ENCODE peak calls at places on chromosome 15, in six cellular contexts. One of them, this sample, is unnamed.

GRCh38 chr15:65954289-65954741 is 85.0 kb downstream of the RAB11A start:
- DNase-seq in ecto neural progenitor cell: no peak
- DNase-seq in stimulated activated CD4-positive, alpha-beta T cell treated with anti-CD3 and anti-CD28 coated beads, Interleukin-2, amount 100 ng/mL, for 48 hours: no peak
- DNase-seq in bronchial epithelial cell: peak; percentile 50
- DNase-seq in CD4-positive, alpha-beta memory T cell: no peak
- DNase-seq in stimulated activated CD8-positive, alpha-beta memory T cell treated with anti-CD3 and anti-CD28 coated beads, Interleukin-12 subunit alpha, Interleukin-12 subunit beta, amount 100 ng/mL, for 4 hours: no peak
- DNase-seq in this sample: peak; percentile 60

GRCh38 chr15:63110428-63111026 is 11.1 kb upstream of the LACTB start:
- DNase-seq in ecto neural progenitor cell: no peak
- DNase-seq in bronchial epithelial cell: no peak
- DNase-seq in stimulated activated CD8-positive, alpha-beta memory T cell treated with anti-CD3 and anti-CD28 coated beads, Interleukin-12 subunit alpha, Interleukin-12 subunit beta, amount 100 ng/mL, for 4 hours: no peak
- DNase-seq in CD4-positive, alpha-beta memory T cell: no peak
- DNase-seq in stimulated activated CD4-positive, alpha-beta T cell treated with anti-CD3 and anti-CD28 coated beads, Interleukin-2, amount 100 ng/mL, for 48 hours: no peak
- DNase-seq in this sample: no peak

GRCh38 chr15:57376695-57377477 is 581 bp downstream of the CGNL1 start:
- DNase-seq in ecto neural progenitor cell: peak; percentile 71
- DNase-seq in stimulated activated CD4-positive, alpha-beta T cell treated with anti-CD3 and anti-CD28 coated beads, Interleukin-2, amount 100 ng/mL, for 48 hours: no peak
- DNase-seq in bronchial epithelial cell: peak; percentile 18
- DNase-seq in stimulated activated CD8-positive, alpha-beta memory T cell treated with anti-CD3 and anti-CD28 coated beads, Interleukin-12 subunit alpha, Interleukin-12 subunit beta, amount 100 ng/mL, for 4 hours: no peak
- DNase-seq in CD4-positive, alpha-beta memory T cell: no peak
- DNase-seq in this sample: no peak

GRCh38 chr15:87263844-87264243 is 992.7 kb downstream of the NTRK3 start:
- DNase-seq in bronchial epithelial cell: no peak
- DNase-seq in stimulated activated CD4-positive, alpha-beta T cell treated with anti-CD3 and anti-CD28 coated beads, Interleukin-2, amount 100 ng/mL, for 48 hours: no peak
- DNase-seq in CD4-positive, alpha-beta memory T cell: no peak
- DNase-seq in stimulated activated CD8-positive, alpha-beta memory T cell treated with anti-CD3 and anti-CD28 coated beads, Interleukin-12 subunit alpha, Interleukin-12 subunit beta, amount 100 ng/mL, for 4 hours: no peak
- DNase-seq in ecto neural progenitor cell: no peak
- DNase-seq in this sample: no peak

GRCh38 chr15:57496946-57497944 is 94.5 kb upstream of the MYZAP start:
- DNase-seq in bronchial epithelial cell: no peak
- DNase-seq in stimulated activated CD8-positive, alpha-beta memory T cell treated with anti-CD3 and anti-CD28 coated beads, Interleukin-12 subunit alpha, Interleukin-12 subunit beta, amount 100 ng/mL, for 4 hours: no peak
- DNase-seq in stimulated activated CD4-positive, alpha-beta T cell treated with anti-CD3 and anti-CD28 coated beads, Interleukin-2, amount 100 ng/mL, for 48 hours: no peak
- DNase-seq in ecto neural progenitor cell: no peak
- DNase-seq in CD4-positive, alpha-beta memory T cell: no peak
- DNase-seq in this sample: peak; percentile 2

GRCh38 chr15:48604567-48604966 is 40.9 kb downstream of the FBN1 start:
- DNase-seq in stimulated activated CD4-positive, alpha-beta T cell treated with anti-CD3 and anti-CD28 coated beads, Interleukin-2, amount 100 ng/mL, for 48 hours: no peak
- DNase-seq in stimulated activated CD8-positive, alpha-beta memory T cell treated with anti-CD3 and anti-CD28 coated beads, Interleukin-12 subunit alpha, Interleukin-12 subunit beta, amount 100 ng/mL, for 4 hours: no peak
- DNase-seq in ecto neural progenitor cell: no peak
- DNase-seq in CD4-positive, alpha-beta memory T cell: no peak
- DNase-seq in bronchial epithelial cell: no peak
- DNase-seq in this sample: no peak

GRCh38 chr15:42137461-42138261 is 18.8 kb downstream of the PLA2G4F start:
- DNase-seq in stimulated activated CD8-positive, alpha-beta memory T cell treated with anti-CD3 and anti-CD28 coated beads, Interleukin-12 subunit alpha, Interleukin-12 subunit beta, amount 100 ng/mL, for 4 hours: no peak
- DNase-seq in stimulated activated CD4-positive, alpha-beta T cell treated with anti-CD3 and anti-CD28 coated beads, Interleukin-2, amount 100 ng/mL, for 48 hours: peak; percentile 7
- DNase-seq in bronchial epithelial cell: peak; percentile 54
- DNase-seq in CD4-positive, alpha-beta memory T cell: peak; percentile 10
- DNase-seq in ecto neural progenitor cell: peak; percentile 46
- DNase-seq in this sample: peak; percentile 25

GRCh38 chr15:69279636-69280035 is 19.1 kb upstream of the PAQR5 start:
- DNase-seq in bronchial epithelial cell: no peak
- DNase-seq in CD4-positive, alpha-beta memory T cell: no peak
- DNase-seq in ecto neural progenitor cell: no peak
- DNase-seq in stimulated activated CD4-positive, alpha-beta T cell treated with anti-CD3 and anti-CD28 coated beads, Interleukin-2, amount 100 ng/mL, for 48 hours: no peak
- DNase-seq in stimulated activated CD8-positive, alpha-beta memory T cell treated with anti-CD3 and anti-CD28 coated beads, Interleukin-12 subunit alpha, Interleukin-12 subunit beta, amount 100 ng/mL, for 4 hours: no peak
- DNase-seq in this sample: no peak

GRCh38 chr15:86333819-86334218 is 254.1 kb downstream of the AGBL1 start:
- DNase-seq in ecto neural progenitor cell: no peak
- DNase-seq in bronchial epithelial cell: peak; percentile 69
- DNase-seq in stimulated activated CD8-positive, alpha-beta memory T cell treated with anti-CD3 and anti-CD28 coated beads, Interleukin-12 subunit alpha, Interleukin-12 subunit beta, amount 100 ng/mL, for 4 hours: no peak
- DNase-seq in CD4-positive, alpha-beta memory T cell: no peak
- DNase-seq in stimulated activated CD4-positive, alpha-beta T cell treated with anti-CD3 and anti-CD28 coated beads, Interleukin-2, amount 100 ng/mL, for 48 hours: no peak
- DNase-seq in this sample: no peak

GRCh38 chr15:83474578-83474977 is 27.4 kb downstream of the SH3GL3 start:
- DNase-seq in stimulated activated CD4-positive, alpha-beta T cell treated with anti-CD3 and anti-CD28 coated beads, Interleukin-2, amount 100 ng/mL, for 48 hours: no peak
- DNase-seq in ecto neural progenitor cell: no peak
- DNase-seq in bronchial epithelial cell: no peak
- DNase-seq in CD4-positive, alpha-beta memory T cell: no peak
- DNase-seq in stimulated activated CD8-positive, alpha-beta memory T cell treated with anti-CD3 and anti-CD28 coated beads, Interleukin-12 subunit alpha, Interleukin-12 subunit beta, amount 100 ng/mL, for 4 hours: no peak
- DNase-seq in this sample: no peak

GRCh38 chr15:81256916-81257315 is 60.2 kb downstream of the IL16 start:
- DNase-seq in ecto neural progenitor cell: no peak
- DNase-seq in bronchial epithelial cell: peak; percentile 58
- DNase-seq in stimulated activated CD4-positive, alpha-beta T cell treated with anti-CD3 and anti-CD28 coated beads, Interleukin-2, amount 100 ng/mL, for 48 hours: no peak
- DNase-seq in stimulated activated CD8-positive, alpha-beta memory T cell treated with anti-CD3 and anti-CD28 coated beads, Interleukin-12 subunit alpha, Interleukin-12 subunit beta, amount 100 ng/mL, for 4 hours: no peak
- DNase-seq in CD4-positive, alpha-beta memory T cell: no peak
- DNase-seq in this sample: peak; percentile 0

GRCh38 chr15:55337160-55337559 is 18.1 kb downstream of the PIGB start:
- DNase-seq in CD4-positive, alpha-beta memory T cell: no peak
- DNase-seq in ecto neural progenitor cell: no peak
- DNase-seq in bronchial epithelial cell: no peak
- DNase-seq in stimulated activated CD8-positive, alpha-beta memory T cell treated with anti-CD3 and anti-CD28 coated beads, Interleukin-12 subunit alpha, Interleukin-12 subunit beta, amount 100 ng/mL, for 4 hours: no peak
- DNase-seq in stimulated activated CD4-positive, alpha-beta T cell treated with anti-CD3 and anti-CD28 coated beads, Interleukin-2, amount 100 ng/mL, for 48 hours: no peak
- DNase-seq in this sample: no peak

GRCh38 chr15:78502641-78503040 is 4.7 kb upstream of the HYKK start:
- DNase-seq in bronchial epithelial cell: no peak
- DNase-seq in CD4-positive, alpha-beta memory T cell: no peak
- DNase-seq in ecto neural progenitor cell: no peak
- DNase-seq in stimulated activated CD8-positive, alpha-beta memory T cell treated with anti-CD3 and anti-CD28 coated beads, Interleukin-12 subunit alpha, Interleukin-12 subunit beta, amount 100 ng/mL, for 4 hours: no peak
- DNase-seq in stimulated activated CD4-positive, alpha-beta T cell treated with anti-CD3 and anti-CD28 coated beads, Interleukin-2, amount 100 ng/mL, for 48 hours: no peak
- DNase-seq in this sample: no peak

GRCh38 chr15:45871121-45871855 is 236.5 kb downstream of the SQOR start:
- DNase-seq in stimulated activated CD4-positive, alpha-beta T cell treated with anti-CD3 and anti-CD28 coated beads, Interleukin-2, amount 100 ng/mL, for 48 hours: no peak
- DNase-seq in CD4-positive, alpha-beta memory T cell: no peak
- DNase-seq in ecto neural progenitor cell: no peak
- DNase-seq in bronchial epithelial cell: peak; percentile 79
- DNase-seq in stimulated activated CD8-positive, alpha-beta memory T cell treated with anti-CD3 and anti-CD28 coated beads, Interleukin-12 subunit alpha, Interleukin-12 subunit beta, amount 100 ng/mL, for 4 hours: no peak
- DNase-seq in this sample: no peak

GRCh38 chr15:80512729-80513670 is 108.8 kb downstream of the ARNT2 start:
- DNase-seq in stimulated activated CD4-positive, alpha-beta T cell treated with anti-CD3 and anti-CD28 coated beads, Interleukin-2, amount 100 ng/mL, for 48 hours: no peak
- DNase-seq in bronchial epithelial cell: peak; percentile 44
- DNase-seq in CD4-positive, alpha-beta memory T cell: no peak
- DNase-seq in ecto neural progenitor cell: no peak
- DNase-seq in stimulated activated CD8-positive, alpha-beta memory T cell treated with anti-CD3 and anti-CD28 coated beads, Interleukin-12 subunit alpha, Interleukin-12 subunit beta, amount 100 ng/mL, for 4 hours: no peak
- DNase-seq in this sample: peak; percentile 0

GRCh38 chr15:70362911-70363310 is 265.2 kb upstream of the TLE3 start:
- DNase-seq in stimulated activated CD8-positive, alpha-beta memory T cell treated with anti-CD3 and anti-CD28 coated beads, Interleukin-12 subunit alpha, Interleukin-12 subunit beta, amount 100 ng/mL, for 4 hours: no peak
- DNase-seq in stimulated activated CD4-positive, alpha-beta T cell treated with anti-CD3 and anti-CD28 coated beads, Interleukin-2, amount 100 ng/mL, for 48 hours: no peak
- DNase-seq in CD4-positive, alpha-beta memory T cell: no peak
- DNase-seq in bronchial epithelial cell: no peak
- DNase-seq in ecto neural progenitor cell: peak; percentile 62
- DNase-seq in this sample: no peak

GRCh38 chr15:64006642-64007041 is 39.6 kb downstream of the DAPK2 start:
- DNase-seq in bronchial epithelial cell: peak; percentile 80
- DNase-seq in ecto neural progenitor cell: no peak
- DNase-seq in stimulated activated CD8-positive, alpha-beta memory T cell treated with anti-CD3 and anti-CD28 coated beads, Interleukin-12 subunit alpha, Interleukin-12 subunit beta, amount 100 ng/mL, for 4 hours: no peak
- DNase-seq in CD4-positive, alpha-beta memory T cell: no peak
- DNase-seq in stimulated activated CD4-positive, alpha-beta T cell treated with anti-CD3 and anti-CD28 coated beads, Interleukin-2, amount 100 ng/mL, for 48 hours: no peak
- DNase-seq in this sample: no peak

GRCh38 chr15:40331026-40331425 is 7.5 kb downstream of the INAFM2 start:
- DNase-seq in ecto neural progenitor cell: no peak
- DNase-seq in stimulated activated CD4-positive, alpha-beta T cell treated with anti-CD3 and anti-CD28 coated beads, Interleukin-2, amount 100 ng/mL, for 48 hours: no peak
- DNase-seq in bronchial epithelial cell: no peak
- DNase-seq in CD4-positive, alpha-beta memory T cell: no peak
- DNase-seq in stimulated activated CD8-positive, alpha-beta memory T cell treated with anti-CD3 and anti-CD28 coated beads, Interleukin-12 subunit alpha, Interleukin-12 subunit beta, amount 100 ng/mL, for 4 hours: no peak
- DNase-seq in this sample: no peak

GRCh38 chr15:64355559-64356442 is at the start of gene CSNK1G1:
- DNase-seq in stimulated activated CD4-positive, alpha-beta T cell treated with anti-CD3 and anti-CD28 coated beads, Interleukin-2, amount 100 ng/mL, for 48 hours: peak; percentile 87
- DNase-seq in CD4-positive, alpha-beta memory T cell: peak; percentile 90
- DNase-seq in stimulated activated CD8-positive, alpha-beta memory T cell treated with anti-CD3 and anti-CD28 coated beads, Interleukin-12 subunit alpha, Interleukin-12 subunit beta, amount 100 ng/mL, for 4 hours: peak; percentile 86
- DNase-seq in ecto neural progenitor cell: peak; percentile 96
- DNase-seq in bronchial epithelial cell: peak; percentile 89
- DNase-seq in this sample: peak; percentile 70

GRCh38 chr15:73972984-73973682 is 19.0 kb downstream of the STOML1 start:
- DNase-seq in stimulated activated CD4-positive, alpha-beta T cell treated with anti-CD3 and anti-CD28 coated beads, Interleukin-2, amount 100 ng/mL, for 48 hours: peak; percentile 77
- DNase-seq in ecto neural progenitor cell: peak; percentile 89
- DNase-seq in CD4-positive, alpha-beta memory T cell: peak; percentile 76
- DNase-seq in bronchial epithelial cell: peak; percentile 68
- DNase-seq in stimulated activated CD8-positive, alpha-beta memory T cell treated with anti-CD3 and anti-CD28 coated beads, Interleukin-12 subunit alpha, Interleukin-12 subunit beta, amount 100 ng/mL, for 4 hours: peak; percentile 49
- DNase-seq in this sample: peak; percentile 41

GRCh38 chr15:64693134-64693533 is 82.3 kb downstream of the RBPMS2 start:
- DNase-seq in stimulated activated CD8-positive, alpha-beta memory T cell treated with anti-CD3 and anti-CD28 coated beads, Interleukin-12 subunit alpha, Interleukin-12 subunit beta, amount 100 ng/mL, for 4 hours: no peak
- DNase-seq in ecto neural progenitor cell: no peak
- DNase-seq in CD4-positive, alpha-beta memory T cell: no peak
- DNase-seq in stimulated activated CD4-positive, alpha-beta T cell treated with anti-CD3 and anti-CD28 coated beads, Interleukin-2, amount 100 ng/mL, for 48 hours: no peak
- DNase-seq in bronchial epithelial cell: peak; percentile 52
- DNase-seq in this sample: no peak

GRCh38 chr15:22888120-22888859 is 49.8 kb downstream of the NIPA2 start:
- DNase-seq in ecto neural progenitor cell: no peak
- DNase-seq in stimulated activated CD4-positive, alpha-beta T cell treated with anti-CD3 and anti-CD28 coated beads, Interleukin-2, amount 100 ng/mL, for 48 hours: no peak
- DNase-seq in bronchial epithelial cell: peak; percentile 87
- DNase-seq in CD4-positive, alpha-beta memory T cell: no peak
- DNase-seq in stimulated activated CD8-positive, alpha-beta memory T cell treated with anti-CD3 and anti-CD28 coated beads, Interleukin-12 subunit alpha, Interleukin-12 subunit beta, amount 100 ng/mL, for 4 hours: no peak
- DNase-seq in this sample: no peak

GRCh38 chr15:78438595-78439285 is 724 bp downstream of the IREB2 start:
- DNase-seq in ecto neural progenitor cell: peak; percentile 61
- DNase-seq in stimulated activated CD8-positive, alpha-beta memory T cell treated with anti-CD3 and anti-CD28 coated beads, Interleukin-12 subunit alpha, Interleukin-12 subunit beta, amount 100 ng/mL, for 4 hours: no peak
- DNase-seq in CD4-positive, alpha-beta memory T cell: no peak
- DNase-seq in stimulated activated CD4-positive, alpha-beta T cell treated with anti-CD3 and anti-CD28 coated beads, Interleukin-2, amount 100 ng/mL, for 48 hours: peak; percentile 18
- DNase-seq in bronchial epithelial cell: peak; percentile 24
- DNase-seq in this sample: no peak

GRCh38 chr15:19944261-19944888 is 597.2 kb downstream of the GOLGA6L6 start:
- DNase-seq in ecto neural progenitor cell: no peak
- DNase-seq in bronchial epithelial cell: no peak
- DNase-seq in stimulated activated CD8-positive, alpha-beta memory T cell treated with anti-CD3 and anti-CD28 coated beads, Interleukin-12 subunit alpha, Interleukin-12 subunit beta, amount 100 ng/mL, for 4 hours: no peak
- DNase-seq in stimulated activated CD4-positive, alpha-beta T cell treated with anti-CD3 and anti-CD28 coated beads, Interleukin-2, amount 100 ng/mL, for 48 hours: no peak
- DNase-seq in CD4-positive, alpha-beta memory T cell: no peak
- DNase-seq in this sample: no peak

GRCh38 chr15:100306098-100306497 is 35.7 kb downstream of the ADAMTS17 start:
- DNase-seq in ecto neural progenitor cell: no peak
- DNase-seq in stimulated activated CD8-positive, alpha-beta memory T cell treated with anti-CD3 and anti-CD28 coated beads, Interleukin-12 subunit alpha, Interleukin-12 subunit beta, amount 100 ng/mL, for 4 hours: no peak
- DNase-seq in stimulated activated CD4-positive, alpha-beta T cell treated with anti-CD3 and anti-CD28 coated beads, Interleukin-2, amount 100 ng/mL, for 48 hours: no peak
- DNase-seq in CD4-positive, alpha-beta memory T cell: no peak
- DNase-seq in bronchial epithelial cell: no peak
- DNase-seq in this sample: no peak

GRCh38 chr15:42057744-42058646 is 36.4 kb downstream of the PLA2G4D start:
- DNase-seq in bronchial epithelial cell: peak; percentile 52
- DNase-seq in ecto neural progenitor cell: no peak
- DNase-seq in stimulated activated CD8-positive, alpha-beta memory T cell treated with anti-CD3 and anti-CD28 coated beads, Interleukin-12 subunit alpha, Interleukin-12 subunit beta, amount 100 ng/mL, for 4 hours: no peak
- DNase-seq in stimulated activated CD4-positive, alpha-beta T cell treated with anti-CD3 and anti-CD28 coated beads, Interleukin-2, amount 100 ng/mL, for 48 hours: no peak
- DNase-seq in CD4-positive, alpha-beta memory T cell: no peak
- DNase-seq in this sample: no peak

GRCh38 chr15:43808435-43808950 is 8.1 kb downstream of the HYPK start:
- DNase-seq in ecto neural progenitor cell: no peak
- DNase-seq in stimulated activated CD4-positive, alpha-beta T cell treated with anti-CD3 and anti-CD28 coated beads, Interleukin-2, amount 100 ng/mL, for 48 hours: no peak
- DNase-seq in stimulated activated CD8-positive, alpha-beta memory T cell treated with anti-CD3 and anti-CD28 coated beads, Interleukin-12 subunit alpha, Interleukin-12 subunit beta, amount 100 ng/mL, for 4 hours: no peak
- DNase-seq in CD4-positive, alpha-beta memory T cell: no peak
- DNase-seq in bronchial epithelial cell: no peak
- DNase-seq in this sample: no peak

GRCh38 chr15:64942356-64942755 is 30.7 kb downstream of the ANKDD1A start:
- DNase-seq in stimulated activated CD8-positive, alpha-beta memory T cell treated with anti-CD3 and anti-CD28 coated beads, Interleukin-12 subunit alpha, Interleukin-12 subunit beta, amount 100 ng/mL, for 4 hours: no peak
- DNase-seq in CD4-positive, alpha-beta memory T cell: no peak
- DNase-seq in bronchial epithelial cell: no peak
- DNase-seq in ecto neural progenitor cell: no peak
- DNase-seq in stimulated activated CD4-positive, alpha-beta T cell treated with anti-CD3 and anti-CD28 coated beads, Interleukin-2, amount 100 ng/mL, for 48 hours: no peak
- DNase-seq in this sample: no peak

GRCh38 chr15:72353266-72353665 is 22.5 kb downstream of the HEXA start:
- DNase-seq in stimulated activated CD4-positive, alpha-beta T cell treated with anti-CD3 and anti-CD28 coated beads, Interleukin-2, amount 100 ng/mL, for 48 hours: no peak
- DNase-seq in stimulated activated CD8-positive, alpha-beta memory T cell treated with anti-CD3 and anti-CD28 coated beads, Interleukin-12 subunit alpha, Interleukin-12 subunit beta, amount 100 ng/mL, for 4 hours: no peak
- DNase-seq in ecto neural progenitor cell: no peak
- DNase-seq in CD4-positive, alpha-beta memory T cell: no peak
- DNase-seq in bronchial epithelial cell: peak; percentile 49
- DNase-seq in this sample: no peak